ENCODE peak calls at places on chromosome 5, in five cellular contexts. E is NCI-H446, W is SHP77 treated with DMSO at 0.1 percent for 48 hours, S is lung, L is left lobe of liver. F is an unnamed sample.

GRCh38 chr5:40437452-40437861 is 242.3 kb upstream of the PTGER4 start:
- DNase-seq in L (no peak), S (no peak), W (no peak), E (no peak), F (no peak)

GRCh38 chr5:132225165-132226032 is 2.3 kb downstream of the P4HA2 start:
- DNase-seq in W (peak; percentile 25), E (peak; percentile 75), L (peak; percentile 47), S (peak; percentile 46), F (peak; percentile 86)

GRCh38 chr5:168365581-168366081 is 74.2 kb downstream of the WWC1 start:
- DNase-seq in S (peak; percentile 81), W (no peak), E (no peak), L (peak; percentile 52), F (peak; percentile 73)

GRCh38 chr5:135377751-135378680 is 21.0 kb downstream of the MACROH2A1 start:
- DNase-seq in L (no peak), E (no peak), S (no peak), W (no peak), F (no peak)

GRCh38 chr5:80185095-80185494 is 70.8 kb downstream of the SERINC5 start:
- DNase-seq in E (no peak), L (no peak), W (no peak), S (no peak), F (no peak)

GRCh38 chr5:4480528-4481404 is 659.4 kb upstream of the ADAMTS16 start:
- DNase-seq in S (no peak), L (no peak), W (peak; percentile 47), E (no peak), F (no peak)

GRCh38 chr5:178392386-178392785 is 159.8 kb upstream of the PHYKPL start:
- DNase-seq in L (peak; percentile 14), E (no peak), W (no peak), S (no peak), F (no peak)

GRCh38 chr5:172379481-172379880 is 74.8 kb downstream of the SH3PXD2B start:
- DNase-seq in S (no peak), L (no peak), W (no peak), E (no peak), F (no peak)

GRCh38 chr5:6359941-6360683 is 18.2 kb downstream of the MED10 start:
- DNase-seq in L (no peak), S (no peak), W (no peak), E (no peak), F (no peak)

GRCh38 chr5:756171-756570 is 28.4 kb downstream of the ZDHHC11B start:
- DNase-seq in S (peak; percentile 52), E (no peak), L (peak; percentile 44), W (no peak), F (peak; percentile 18)

GRCh38 chr5:110896901-110897300 is 158.1 kb downstream of the SLC25A46 start:
- DNase-seq in W (no peak), L (no peak), S (no peak), E (no peak), F (no peak)

GRCh38 chr5:32710335-32710858 is 724 bp upstream of the NPR3 start:
- DNase-seq in S (no peak), E (no peak), L (peak; percentile 77), W (no peak), F (no peak)

GRCh38 chr5:132298813-132299212 is 4.6 kb downstream of the SLC22A4 start:
- DNase-seq in L (peak; percentile 35), E (no peak), W (no peak), S (no peak), F (no peak)

F was measured in colonic mucosa.